ENCODE peak calls at places on chromosomes 6 and 20, in five cellular contexts. I, R, M, J and E are unnamed samples.

GRCh38 chr6:116221931-116222330 is 31.9 kb downstream of the TSPYL4 start:
- DNase-seq in I (peak; percentile 34), R (no peak), J (no peak), M (no peak), E (no peak)

GRCh38 chr20:50370036-50370566 is 140.1 kb upstream of the PTPN1 start:
- DNase-seq in R (no peak), M (no peak), J (no peak), I (no peak), E (no peak)

GRCh38 chr20:44714701-44715494 is at the start of gene CCN5:
- DNase-seq in I (peak; percentile 83), J (peak; percentile 92), R (peak; percentile 58), M (no peak), E (peak; percentile 89)

GRCh38 chr20:38201356-38201755 is 36.3 kb upstream of the TGM2 start:
- DNase-seq in R (peak; percentile 68), M (no peak), J (no peak), I (peak; percentile 69), E (peak; percentile 67)

GRCh38 chr6:82178084-82178758 is 69.3 kb downstream of the IBTK start:
- DNase-seq in M (peak; percentile 27), J (no peak), I (peak; percentile 64), R (no peak), E (no peak)

GRCh38 chr6:45988635-45989034 is 27.0 kb downstream of the CLIC5 start:
- DNase-seq in J (peak; percentile 61), R (no peak), M (no peak), I (no peak), E (no peak)

GRCh38 chr6:42227173-42227850 is 9.7 kb upstream of the MRPS10 start:
- DNase-seq in R (no peak), J (no peak), M (no peak), I (no peak), E (no peak)

GRCh38 chr20:63284083-63284440 is 8.9 kb upstream of the COL20A1 start:
- DNase-seq in R (no peak), I (no peak), M (no peak), J (no peak), E (no peak)

GRCh38 chr6:137697267-137697938 is 169.7 kb upstream of the TNFAIP3 start:
- DNase-seq in M (no peak), R (no peak), J (no peak), I (peak; percentile 84), E (peak; percentile 56)

GRCh38 chr20:25336561-25337422 is 53.8 kb downstream of the ABHD12 start:
- DNase-seq in M (no peak), J (no peak), R (no peak), I (no peak), E (no peak)

GRCh38 chr6:158711264-158711663 is 61.4 kb downstream of the SYTL3 start:
- DNase-seq in J (no peak), I (no peak), M (no peak), R (no peak), E (no peak)

GRCh38 chr20:31719644-31720485 is 2.8 kb downstream of the BCL2L1 start:
- DNase-seq in I (peak; percentile 43), J (no peak), R (no peak), M (no peak), E (peak; percentile 82)

GRCh38 chr20:58645277-58645968 is 5.7 kb upstream of the STX16 start:
- DNase-seq in I (peak; percentile 35), J (no peak), R (no peak), M (no peak), E (peak; percentile 91)

GRCh38 chr6:39231844-39232243 is 2.6 kb upstream of the KCNK5 start:
- DNase-seq in R (no peak), I (no peak), J (no peak), M (no peak), E (no peak)

GRCh38 chr20:63004607-63005211 is 2.1 kb downstream of the BHLHE23 start:
- DNase-seq in M (no peak), I (no peak), J (no peak), R (no peak), E (no peak)

GRCh38 chr6:41704028-41704427 is 31.4 kb downstream of the TFEB start:
- DNase-seq in M (no peak), I (no peak), J (no peak), R (no peak), E (no peak)

GRCh38 chr6:17580518-17581048 is 19.5 kb upstream of the FAM8A1 start:
- DNase-seq in M (no peak), I (peak; percentile 34), J (peak; percentile 44), R (peak; percentile 34), E (no peak)

GRCh38 chr20:2244993-2245392 is 50.8 kb upstream of the TGM3 start:
- DNase-seq in R (no peak), J (no peak), M (no peak), I (no peak), E (no peak)

GRCh38 chr6:89430563-89430962 is 2.4 kb upstream of the ANKRD6 start:
- DNase-seq in I (no peak), R (no peak), J (no peak), M (no peak), E (no peak)

GRCh38 chr6:157769776-157770430 is 53.1 kb upstream of the SNX9 start:
- DNase-seq in J (no peak), R (no peak), I (peak; percentile 40), M (no peak), E (no peak)

GRCh38 chr20:63230800-63231268 is 4.9 kb upstream of the BIRC7 start:
- DNase-seq in I (peak; percentile 68), M (no peak), J (peak; percentile 49), R (no peak), E (no peak)

GRCh38 chr20:32718749-32719348 is 24.4 kb downstream of the COMMD7 start:
- DNase-seq in R (no peak), J (no peak), M (no peak), I (no peak), E (no peak)

GRCh38 chr6:70601014-70601413 is 34.3 kb downstream of the SDHAF4 start:
- DNase-seq in I (no peak), R (no peak), J (no peak), M (no peak), E (no peak)

GRCh38 chr20:8837396-8837795 is 231.5 kb upstream of the PLCB4 start:
- DNase-seq in I (peak; percentile 51), M (peak; percentile 50), J (no peak), R (no peak), E (no peak)

GRCh38 chr6:150966786-150967185 is 101.3 kb downstream of the MTHFD1L start:
- DNase-seq in M (no peak), J (no peak), I (no peak), R (no peak), E (no peak)

GRCh38 chr6:75505426-75505825 is 11.8 kb upstream of the FILIP1 start:
- DNase-seq in M (no peak), R (no peak), J (no peak), I (no peak), E (no peak)

GRCh38 chr6:99013145-99013544 is 65.4 kb upstream of the FBXL4 start:
- DNase-seq in J (no peak), M (peak; percentile 90), R (peak; percentile 47), I (peak; percentile 87), E (peak; percentile 71)

GRCh38 chr20:23476015-23476754 is 14.7 kb upstream of the CST8 start:
- DNase-seq in M (no peak), J (no peak), R (no peak), I (no peak), E (no peak)

GRCh38 chr20:58557713-58558335 is 42.6 kb upstream of the APCDD1L start:
- DNase-seq in M (no peak), R (no peak), I (peak; percentile 51), J (no peak), E (no peak)

GRCh38 chr20:46200582-46201570 is 82.8 kb downstream of the CD40 start:
- DNase-seq in M (no peak), J (no peak), R (no peak), I (no peak), E (no peak)

GRCh38 chr6:11798538-11798937 is 19.9 kb upstream of the ADTRP start:
- DNase-seq in I (peak; percentile 28), M (no peak), J (no peak), R (no peak), E (no peak)

GRCh38 chr6:152671146-152671545 is 26.6 kb upstream of the MYCT1 start:
- DNase-seq in R (no peak), M (no peak), I (peak; percentile 15), J (no peak), E (no peak)

GRCh38 chr20:13259921-13260320 is 38.8 kb downstream of the ISM1 start:
- DNase-seq in J (no peak), I (no peak), M (no peak), R (no peak), E (no peak)

GRCh38 chr20:33442136-33443005 is 1.2 kb downstream of the SNTA1 start:
- DNase-seq in R (no peak), J (no peak), I (no peak), M (no peak), E (no peak)

GRCh38 chr20:33337119-33337518 is 54.1 kb downstream of the BPIFB1 start:
- DNase-seq in I (no peak), R (no peak), M (no peak), J (no peak), E (no peak)

GRCh38 chr20:30963591-30963990 is 293.9 kb upstream of the DEFB115 start:
- DNase-seq in M (no peak), I (no peak), J (no peak), R (no peak), E (no peak)

GRCh38 chr6:142323377-142323776 is 21.6 kb downstream of the ADGRG6 start:
- DNase-seq in R (no peak), I (no peak), J (no peak), M (no peak), E (peak; percentile 25)

GRCh38 chr6:89612121-89612520 is 26.4 kb downstream of the LYRM2 start:
- DNase-seq in I (no peak), R (no peak), J (no peak), M (no peak), E (no peak)